ENCODE peak calls at places on chromosome 18, in four cellular contexts. One of them, this sample, is unnamed.

GRCh38 chr18:59823611-59824195 is 76.1 kb upstream of the PMAIP1 start:
- DNase-seq in brain microvascular endothelial cell: peak; percentile 81
- DNase-seq in neural crest cell: peak; percentile 73
- DNase-seq in ascending aorta: peak; percentile 66
- DNase-seq in this sample: peak; percentile 29

GRCh38 chr18:58102020-58102419 is 58.0 kb downstream of the NEDD4L start:
- DNase-seq in brain microvascular endothelial cell: no peak
- DNase-seq in neural crest cell: no peak
- DNase-seq in ascending aorta: no peak
- DNase-seq in this sample: no peak

GRCh38 chr18:7697306-7697705 is 130.2 kb downstream of the PTPRM start:
- DNase-seq in ascending aorta: no peak
- DNase-seq in brain microvascular endothelial cell: no peak
- DNase-seq in neural crest cell: no peak
- DNase-seq in this sample: no peak

GRCh38 chr18:49055787-49056186 is 105.0 kb upstream of the SMAD7 start:
- DNase-seq in neural crest cell: no peak
- DNase-seq in brain microvascular endothelial cell: peak; percentile 65
- DNase-seq in ascending aorta: peak; percentile 91
- DNase-seq in this sample: no peak

GRCh38 chr18:57900906-57901305 is 97.8 kb upstream of the ATP8B1 start:
- DNase-seq in ascending aorta: no peak
- DNase-seq in neural crest cell: no peak
- DNase-seq in brain microvascular endothelial cell: no peak
- DNase-seq in this sample: no peak

GRCh38 chr18:29078272-29078671 is 901.3 kb upstream of the CDH2 start:
- DNase-seq in neural crest cell: no peak
- DNase-seq in ascending aorta: no peak
- DNase-seq in brain microvascular endothelial cell: no peak
- DNase-seq in this sample: no peak

GRCh38 chr18:8707946-8708345 is 2.6 kb downstream of the MTCL1 start:
- DNase-seq in ascending aorta: no peak
- DNase-seq in neural crest cell: no peak
- DNase-seq in brain microvascular endothelial cell: no peak
- DNase-seq in this sample: no peak

GRCh38 chr18:7482342-7482741 is 84.8 kb upstream of the PTPRM start:
- DNase-seq in neural crest cell: no peak
- DNase-seq in ascending aorta: no peak
- DNase-seq in brain microvascular endothelial cell: no peak
- DNase-seq in this sample: no peak

GRCh38 chr18:58670561-58671121 is 624 bp upstream of the MALT1 start:
- DNase-seq in brain microvascular endothelial cell: no peak
- DNase-seq in neural crest cell: no peak
- DNase-seq in ascending aorta: no peak
- DNase-seq in this sample: no peak

GRCh38 chr18:49874238-49874637 is 60.9 kb upstream of the ACAA2 start:
- DNase-seq in neural crest cell: no peak
- DNase-seq in brain microvascular endothelial cell: no peak
- DNase-seq in ascending aorta: no peak
- DNase-seq in this sample: no peak

GRCh38 chr18:74901347-74902169 is 303.9 kb downstream of the ZNF407 start:
- DNase-seq in ascending aorta: no peak
- DNase-seq in brain microvascular endothelial cell: no peak
- DNase-seq in neural crest cell: no peak
- DNase-seq in this sample: no peak

GRCh38 chr18:13612111-13612997 is 114.0 kb downstream of the FAM210A start:
- DNase-seq in brain microvascular endothelial cell: no peak
- DNase-seq in ascending aorta: no peak
- DNase-seq in neural crest cell: no peak
- DNase-seq in this sample: no peak

GRCh38 chr18:28890796-28891195 is 713.9 kb upstream of the CDH2 start:
- DNase-seq in neural crest cell: no peak
- DNase-seq in ascending aorta: no peak
- DNase-seq in brain microvascular endothelial cell: no peak
- DNase-seq in this sample: no peak

GRCh38 chr18:13616041-13616440 is 110.3 kb downstream of the FAM210A start:
- DNase-seq in neural crest cell: no peak
- DNase-seq in ascending aorta: no peak
- DNase-seq in brain microvascular endothelial cell: no peak
- DNase-seq in this sample: no peak

GRCh38 chr18:47100214-47100831 is 50.0 kb downstream of the HDHD2 start:
- DNase-seq in brain microvascular endothelial cell: peak; percentile 48
- DNase-seq in ascending aorta: peak; percentile 66
- DNase-seq in neural crest cell: peak; percentile 57
- DNase-seq in this sample: peak; percentile 12

GRCh38 chr18:35747894-35748472 is 166.4 kb downstream of the GALNT1 start:
- DNase-seq in ascending aorta: no peak
- DNase-seq in brain microvascular endothelial cell: no peak
- DNase-seq in neural crest cell: no peak
- DNase-seq in this sample: no peak

GRCh38 chr18:21672868-21673267 is 31.7 kb downstream of the ABHD3 start:
- DNase-seq in neural crest cell: no peak
- DNase-seq in ascending aorta: peak; percentile 67
- DNase-seq in brain microvascular endothelial cell: peak; percentile 41
- DNase-seq in this sample: peak; percentile 82

GRCh38 chr18:10141559-10141958 is 227.7 kb downstream of the VAPA start:
- DNase-seq in ascending aorta: peak; percentile 44
- DNase-seq in brain microvascular endothelial cell: no peak
- DNase-seq in neural crest cell: no peak
- DNase-seq in this sample: no peak

GRCh38 chr18:73520229-73520628 is 627.4 kb downstream of the FBXO15 start:
- DNase-seq in neural crest cell: no peak
- DNase-seq in brain microvascular endothelial cell: no peak
- DNase-seq in ascending aorta: no peak
- DNase-seq in this sample: no peak

GRCh38 chr18:70464343-70465114 is 175.7 kb downstream of the SOCS6 start:
- DNase-seq in brain microvascular endothelial cell: peak; percentile 54
- DNase-seq in ascending aorta: peak; percentile 79
- DNase-seq in neural crest cell: peak; percentile 60
- DNase-seq in this sample: no peak

GRCh38 chr18:59388180-59388579 is 29.1 kb upstream of the LMAN1 start:
- DNase-seq in brain microvascular endothelial cell: no peak
- DNase-seq in ascending aorta: no peak
- DNase-seq in neural crest cell: no peak
- DNase-seq in this sample: no peak

GRCh38 chr18:75208055-75208835 is 694 bp downstream of the PTGR3 start:
- DNase-seq in brain microvascular endothelial cell: peak; percentile 31
- DNase-seq in neural crest cell: peak; percentile 45
- DNase-seq in ascending aorta: peak; percentile 72
- DNase-seq in this sample: no peak

GRCh38 chr18:47577520-47577919 is 326.1 kb upstream of the SKOR2 start:
- DNase-seq in ascending aorta: no peak
- DNase-seq in brain microvascular endothelial cell: no peak
- DNase-seq in neural crest cell: no peak
- DNase-seq in this sample: no peak

GRCh38 chr18:36441426-36441870 is 143.9 kb downstream of the FHOD3 start:
- DNase-seq in brain microvascular endothelial cell: no peak
- DNase-seq in neural crest cell: no peak
- DNase-seq in ascending aorta: no peak
- DNase-seq in this sample: no peak

GRCh38 chr18:79353238-79353637 is 42.5 kb upstream of the NFATC1 start:
- DNase-seq in ascending aorta: no peak
- DNase-seq in neural crest cell: peak; percentile 18
- DNase-seq in brain microvascular endothelial cell: peak; percentile 27
- DNase-seq in this sample: no peak

GRCh38 chr18:39594206-39594605 is 2028.6 kb upstream of the CELF4 start:
- DNase-seq in ascending aorta: no peak
- DNase-seq in neural crest cell: no peak
- DNase-seq in brain microvascular endothelial cell: no peak
- DNase-seq in this sample: no peak

GRCh38 chr18:50338676-50339075 is 36.2 kb upstream of the SKA1 start:
- DNase-seq in ascending aorta: no peak
- DNase-seq in brain microvascular endothelial cell: no peak
- DNase-seq in neural crest cell: no peak
- DNase-seq in this sample: no peak

GRCh38 chr18:45626330-45627203 is 11.3 kb downstream of the SLC14A2 start:
- DNase-seq in brain microvascular endothelial cell: peak; percentile 29
- DNase-seq in neural crest cell: peak; percentile 30
- DNase-seq in ascending aorta: peak; percentile 69
- DNase-seq in this sample: no peak

GRCh38 chr18:77062518-77063003 is 70.0 kb downstream of the MBP start:
- DNase-seq in neural crest cell: no peak
- DNase-seq in ascending aorta: no peak
- DNase-seq in brain microvascular endothelial cell: peak; percentile 98
- DNase-seq in this sample: no peak

GRCh38 chr18:79662051-79662450 is 17.6 kb upstream of the CTDP1 start:
- DNase-seq in brain microvascular endothelial cell: no peak
- DNase-seq in neural crest cell: no peak
- DNase-seq in ascending aorta: no peak
- DNase-seq in this sample: no peak

GRCh38 chr18:80213173-80213572 is 34.1 kb downstream of the PARD6G start:
- DNase-seq in neural crest cell: no peak
- DNase-seq in ascending aorta: no peak
- DNase-seq in brain microvascular endothelial cell: no peak
- DNase-seq in this sample: no peak

GRCh38 chr18:75607701-75608100 is 180.2 kb upstream of the SMIM21 start:
- DNase-seq in brain microvascular endothelial cell: no peak
- DNase-seq in ascending aorta: no peak
- DNase-seq in neural crest cell: no peak
- DNase-seq in this sample: no peak

GRCh38 chr18:35311506-35311905 is 21.5 kb upstream of the ZSCAN30 start:
- DNase-seq in neural crest cell: no peak
- DNase-seq in brain microvascular endothelial cell: peak; percentile 26
- DNase-seq in ascending aorta: no peak
- DNase-seq in this sample: no peak

GRCh38 chr18:22609642-22610041 is 191.9 kb upstream of the CTAGE1 start:
- DNase-seq in ascending aorta: peak; percentile 77
- DNase-seq in neural crest cell: no peak
- DNase-seq in brain microvascular endothelial cell: peak; percentile 79
- DNase-seq in this sample: no peak

GRCh38 chr18:25921677-25922421 is 168.6 kb downstream of the SS18 start:
- DNase-seq in brain microvascular endothelial cell: peak; percentile 22
- DNase-seq in neural crest cell: peak; percentile 3
- DNase-seq in ascending aorta: no peak
- DNase-seq in this sample: no peak
- TF ChIP-seq CTCF in brain microvascular endothelial cell: peak; percentile 73
- TF ChIP-seq CTCF in neural crest cell: peak; percentile 65
- TF ChIP-seq CTCF in ascending aorta: no peak
- TF ChIP-seq CTCF in this sample: peak; percentile 47

GRCh38 chr18:11654736-11655604 is 34.1 kb upstream of the GNAL start:
- DNase-seq in ascending aorta: no peak
- DNase-seq in brain microvascular endothelial cell: peak; percentile 28
- DNase-seq in neural crest cell: peak; percentile 78
- DNase-seq in this sample: no peak
- TF ChIP-seq CTCF in ascending aorta: peak; percentile 42
- TF ChIP-seq CTCF in brain microvascular endothelial cell: peak; percentile 91
- TF ChIP-seq CTCF in neural crest cell: peak; percentile 97
- TF ChIP-seq CTCF in this sample: peak; percentile 90

DNA sequence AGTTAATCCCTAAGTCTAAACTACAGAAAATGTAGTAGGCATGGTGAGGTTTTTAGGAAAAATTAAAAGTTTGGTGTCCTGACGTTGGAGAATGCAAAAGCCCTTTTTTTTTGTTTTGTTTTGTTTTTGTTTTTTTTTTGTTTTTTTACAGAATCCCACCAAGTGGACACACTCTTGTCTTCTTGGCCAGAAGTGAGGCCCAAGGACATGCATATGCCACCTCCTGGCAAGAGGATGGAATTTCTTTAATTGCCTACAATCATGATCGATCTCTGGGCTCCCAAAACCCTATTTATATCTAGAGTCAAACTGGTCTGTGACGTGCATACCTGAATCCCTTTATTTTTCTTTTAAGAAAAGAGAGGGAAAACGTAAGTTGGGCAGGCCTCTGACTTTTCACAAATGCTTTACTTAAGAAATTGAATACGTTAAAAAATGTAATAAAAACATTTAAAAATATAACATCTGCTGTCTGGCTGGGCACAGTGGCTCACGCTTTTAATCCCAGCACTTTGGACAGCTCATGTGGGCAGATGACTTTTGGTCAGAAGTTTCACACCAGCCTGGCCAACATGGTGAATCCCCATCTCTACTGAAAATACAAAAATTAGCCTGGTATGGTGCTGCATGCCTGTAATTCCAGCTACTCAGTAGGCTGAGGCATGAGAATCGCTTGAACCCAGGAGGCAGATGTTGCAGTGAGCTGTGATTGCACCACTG is 502.7 kb downstream of the CBLN2 start:
- DNase-seq in neural crest cell: no peak
- DNase-seq in brain microvascular endothelial cell: no peak
- DNase-seq in ascending aorta: no peak
- DNase-seq in this sample: no peak
- TF ChIP-seq CTCF in neural crest cell: no peak
- TF ChIP-seq CTCF in brain microvascular endothelial cell: peak; percentile 13
- TF ChIP-seq CTCF in ascending aorta: no peak
- TF ChIP-seq CTCF in this sample: no peak

DNA sequence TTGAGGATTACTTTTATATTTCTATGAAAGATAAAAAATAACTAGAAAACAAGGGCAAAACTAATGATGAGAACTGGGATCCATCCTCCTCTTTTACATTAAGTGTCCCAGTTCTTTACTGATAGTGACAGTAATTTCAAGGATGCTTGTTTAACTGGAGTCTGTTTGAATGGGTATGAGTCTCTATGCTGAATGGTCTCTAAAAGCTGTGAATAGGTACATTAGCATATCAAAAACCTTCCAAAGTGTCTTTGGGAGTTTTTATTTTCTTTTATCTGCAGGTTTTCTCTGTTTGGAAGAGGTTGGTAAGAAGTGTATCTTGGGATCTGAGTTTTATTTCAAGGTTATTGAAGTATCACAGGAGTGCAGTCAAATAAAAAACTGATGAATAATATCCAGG is 30.0 kb downstream of the DSEL start:
- DNase-seq in brain microvascular endothelial cell: no peak
- DNase-seq in ascending aorta: no peak
- DNase-seq in neural crest cell: no peak
- DNase-seq in this sample: no peak
- TF ChIP-seq CTCF in brain microvascular endothelial cell: no peak
- TF ChIP-seq CTCF in ascending aorta: no peak
- TF ChIP-seq CTCF in neural crest cell: no peak
- TF ChIP-seq CTCF in this sample: no peak